ENCODE peak calls at places on chromosome 17, in eight cellular contexts. X, Q, P, Z, D, M, L and K are unnamed samples.

GRCh38 chr17:48539177-48539576 is 5.7 kb downstream of the HOXB2 start:
- DNase-seq in X (peak; percentile 90), Q (no peak), P (peak; percentile 57), Z (no peak), D (no peak), M (no peak), L (no peak), K (no peak)

GRCh38 chr17:43888548-43888947 is 18.8 kb downstream of the MPP2 start:
- DNase-seq in X (no peak), Q (no peak), P (no peak), Z (no peak), D (no peak), M (no peak), L (peak; percentile 12), K (no peak)

GRCh38 chr17:7060165-7060890 is 16.4 kb upstream of the SLC16A11 start:
- DNase-seq in X (peak; percentile 69), Q (no peak), P (peak; percentile 98), Z (no peak), D (no peak), M (peak; percentile 27), L (no peak), K (peak; percentile 5)

GRCh38 chr17:48444531-48445247 is 14.7 kb upstream of the SKAP1 start:
- DNase-seq in X (no peak), Q (no peak), P (no peak), Z (no peak), D (no peak), M (no peak), L (no peak), K (peak; percentile 4)

GRCh38 chr17:48639136-48639535 is 13.0 kb upstream of the HOXB9 start:
- DNase-seq in X (no peak), Q (no peak), P (no peak), Z (no peak), D (no peak), M (no peak), L (no peak), K (no peak)

GRCh38 chr17:77118251-77118928 is 22.4 kb upstream of the SEC14L1 start:
- DNase-seq in X (no peak), Q (no peak), P (no peak), Z (no peak), D (no peak), M (no peak), L (no peak), K (no peak)

GRCh38 chr17:39751637-39752036 is 13.9 kb downstream of the GRB7 start:
- DNase-seq in X (no peak), Q (no peak), P (no peak), Z (no peak), D (no peak), M (no peak), L (peak; percentile 72), K (no peak)

GRCh38 chr17:46771601-46772012 is 46.9 kb downstream of the WNT3 start:
- DNase-seq in X (no peak), Q (no peak), P (peak; percentile 42), Z (no peak), D (no peak), M (peak; percentile 26), L (no peak), K (no peak)

GRCh38 chr17:78694805-78695531 is 87.1 kb downstream of the CYTH1 start:
- DNase-seq in X (no peak), Q (no peak), P (no peak), Z (no peak), D (no peak), M (no peak), L (no peak), K (no peak)

GRCh38 chr17:38730526-38731379 is 612 bp downstream of the CISD3 start:
- DNase-seq in X (peak; percentile 42), Q (peak; percentile 65), P (peak; percentile 46), Z (no peak), D (peak; percentile 47), M (peak; percentile 95), L (peak; percentile 87), K (peak; percentile 27)

GRCh38 chr17:82948957-82949356 is 109.1 kb upstream of the ZNF750 start:
- DNase-seq in X (no peak), Q (no peak), P (no peak), Z (no peak), D (no peak), M (no peak), L (no peak), K (no peak)
- H3K9me3 ChIP-seq in X (peaks cover 61% of the 10 kb centered on the region), Q (peaks cover 42% of the 10 kb centered on the region), P (no peaks in the 10 kb centered on the region), Z (peaks cover 23% of the 10 kb centered on the region), D (peaks cover 35% of the 10 kb centered on the region), M (peaks cover 34% of the 10 kb centered on the region), L (peaks cover 29% of the 10 kb centered on the region), K (no peaks in the 10 kb centered on the region)

GRCh38 chr17:62735027-62735651 is 73.0 kb downstream of the MARCHF10 start:
- DNase-seq in X (no peak), Q (no peak), P (peak; percentile 61), Z (no peak), D (no peak), M (no peak), L (no peak), K (no peak)

GRCh38 chr17:62737513-62737912 is 70.6 kb downstream of the MARCHF10 start:
- DNase-seq in X (no peak), Q (no peak), P (no peak), Z (no peak), D (no peak), M (no peak), L (no peak), K (no peak)

GRCh38 chr17:62741290-62741689 is 66.8 kb downstream of the MARCHF10 start:
- DNase-seq in X (no peak), Q (no peak), P (no peak), Z (no peak), D (no peak), M (no peak), L (no peak), K (no peak)

GRCh38 chr17:62740066-62740465 is 68.0 kb downstream of the MARCHF10 start:
- DNase-seq in X (peak; percentile 42), Q (no peak), P (no peak), Z (no peak), D (no peak), M (no peak), L (no peak), K (no peak)

GRCh38 chr17:62739666-62740065 is 68.4 kb downstream of the MARCHF10 start:
- DNase-seq in X (no peak), Q (no peak), P (no peak), Z (no peak), D (no peak), M (no peak), L (no peak), K (no peak)
- H3K27me3 ChIP-seq in X (peaks cover 1% of the 10 kb centered on the region), Q (no peaks in the 10 kb centered on the region), P (no peaks in the 10 kb centered on the region), Z (no peaks in the 10 kb centered on the region), D (no peaks in the 10 kb centered on the region), M (no peaks in the 10 kb centered on the region), L (no peaks in the 10 kb centered on the region), K (no peaks in the 10 kb centered on the region)

GRCh38 chr17:37274432-37274831 is 101.4 kb upstream of the C17orf78 start:
- DNase-seq in X (no peak), Q (no peak), P (no peak), Z (no peak), D (no peak), M (no peak), L (no peak), K (no peak)
- H3K27ac ChIP-seq in X (no peak overlapping the region), Q (no peak overlapping the region), P (no peak overlapping the region), Z (no peak overlapping the region), D (no peak overlapping the region), M (no peak overlapping the region), L (no peak overlapping the region), K (no peak overlapping the region)

GRCh38 chr17:82416771-82417170 is 1.4 kb upstream of the HEXD start:
- DNase-seq in X (no peak), Q (no peak), P (peak; percentile 23), Z (no peak), D (no peak), M (no peak), L (no peak), K (no peak)

GRCh38 chr17:82418001-82418986 is at the start of the genes HEXD and OGFOD3:
- DNase-seq in X (peak; percentile 69), Q (peak; percentile 69), P (peak; percentile 91), Z (peak; percentile 79), D (no peak), M (peak; percentile 90), L (peak; percentile 97), K (peak; percentile 90)

GRCh38 chr17:82415786-82416185 is 2.4 kb upstream of the HEXD start:
- DNase-seq in X (no peak), Q (no peak), P (no peak), Z (no peak), D (no peak), M (no peak), L (no peak), K (no peak)

GRCh38 chr17:82416264-82416663 is 1.9 kb upstream of the HEXD start:
- DNase-seq in X (no peak), Q (no peak), P (no peak), Z (no peak), D (no peak), M (no peak), L (no peak), K (no peak)

GRCh38 chr17:82419471-82419995 is 1.1 kb upstream of the OGFOD3 start:
- DNase-seq in X (no peak), Q (no peak), P (peak; percentile 7), Z (no peak), D (no peak), M (no peak), L (no peak), K (peak; percentile 62)
- H3K9me3 ChIP-seq in X (peaks cover 5% of the 10 kb centered on the region), Q (no peaks in the 10 kb centered on the region), P (no peaks in the 10 kb centered on the region), Z (no peaks in the 10 kb centered on the region), D (no peaks in the 10 kb centered on the region), M (no peaks in the 10 kb centered on the region), L (no peaks in the 10 kb centered on the region), K (no peaks in the 10 kb centered on the region)

GRCh38 chr17:82168568-82168967 is 44.1 kb downstream of the CCDC57 start:
- DNase-seq in X (no peak), Q (no peak), P (no peak), Z (no peak), D (no peak), M (no peak), L (no peak), K (no peak)

GRCh38 chr17:82173351-82174041 is 39.1 kb downstream of the CCDC57 start:
- DNase-seq in X (no peak), Q (no peak), P (no peak), Z (no peak), D (no peak), M (no peak), L (no peak), K (no peak)

GRCh38 chr17:82170412-82170961 is 42.2 kb downstream of the CCDC57 start:
- DNase-seq in X (no peak), Q (peak; percentile 48), P (no peak), Z (no peak), D (no peak), M (no peak), L (no peak), K (no peak)

GRCh38 chr17:82172461-82173160 is 40.0 kb downstream of the CCDC57 start:
- DNase-seq in X (no peak), Q (no peak), P (no peak), Z (no peak), D (no peak), M (no peak), L (peak; percentile 30), K (no peak)

DNA sequence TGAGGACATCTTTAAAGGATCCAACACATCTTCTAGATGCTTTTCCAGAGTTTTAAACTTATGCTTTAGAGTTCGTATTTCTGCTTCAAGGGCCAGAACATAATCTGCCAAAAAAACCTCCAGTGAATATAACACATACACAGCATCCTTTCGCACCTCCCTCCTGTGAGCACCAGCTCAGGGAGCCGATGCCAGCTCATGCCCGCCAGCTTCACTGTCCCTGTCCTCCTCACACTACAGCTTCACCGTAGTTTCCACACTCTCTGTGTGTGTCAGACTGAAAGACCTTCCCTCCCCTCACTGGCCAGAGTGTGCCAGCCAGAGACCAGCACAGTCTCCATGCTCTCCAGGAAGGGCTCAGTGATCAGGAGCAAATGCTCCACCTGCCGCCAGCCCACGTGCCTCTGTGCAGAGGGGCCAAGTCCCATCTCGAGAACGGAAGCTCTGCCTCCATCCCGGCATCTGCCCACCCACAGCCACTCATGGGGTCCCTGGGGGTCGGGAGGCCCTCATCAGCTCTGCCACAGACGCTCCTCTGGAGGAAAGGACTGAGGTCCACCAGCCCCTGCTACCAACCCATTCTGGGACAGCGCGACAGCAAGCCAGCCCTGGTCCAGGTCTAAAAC is 40.8 kb downstream of the CCDC57 start:
- DNase-seq in X (no peak), Q (no peak), P (no peak), Z (no peak), D (no peak), M (no peak), L (peak; percentile 33), K (no peak)
- H3K27me3 ChIP-seq in X (no peaks in the 10 kb centered on the region), Q (no peaks in the 10 kb centered on the region), P (no peaks in the 10 kb centered on the region), Z (no peaks in the 10 kb centered on the region), D (no peaks in the 10 kb centered on the region), M (no peaks in the 10 kb centered on the region), L (no peaks in the 10 kb centered on the region), K (no peaks in the 10 kb centered on the region)